ENCODE peak calls at places on chromosomes 13 and 19, in eight cellular contexts. C is adrenal gland, N is spleen, S is breast epithelium, U is ovary, X is K562, M is esophagus squamous epithelium, O is body of pancreas. T is an unnamed sample.

GRCh38 chr19:54233941-54234340 is 8.6 kb downstream of the LILRA6 start:
- DNase-seq in C (peak), N (peak), S (no peak), U (no peak), X (no peak), M (no peak), O (no peak), T (no peak)

GRCh38 chr13:45683701-45684100 is 18.4 kb upstream of the CBY2 start:
- DNase-seq in C (no peak), N (no peak), S (no peak), U (no peak), X (no peak), M (no peak), O (no peak), T (no peak)

GRCh38 chr13:90594694-90595093 is 752.8 kb upstream of the MIR17HG start:
- DNase-seq in C (no peak), N (no peak), S (no peak), U (no peak), X (no peak), M (no peak), O (no peak), T (no peak)

GRCh38 chr13:109773276-109773675 is 13.1 kb downstream of the IRS2 start:
- DNase-seq in C (peak), N (no peak), S (no peak), U (no peak), X (no peak), M (no peak), O (no peak), T (peak)

GRCh38 chr19:47331931-47332547 is at the start of gene C5AR2:
- DNase-seq in C (peak), N (no peak), S (no peak), U (no peak), X (no peak), M (no peak), O (no peak), T (no peak)

GRCh38 chr19:17565611-17566010 is 10.2 kb downstream of the COLGALT1 start:
- DNase-seq in C (no peak), N (no peak), S (no peak), U (no peak), X (no peak), M (no peak), O (no peak), T (no peak)

GRCh38 chr19:21593934-21594844 is 88.8 kb downstream of the ZNF429 start:
- DNase-seq in C (peak), N (no peak), S (no peak), U (no peak), X (peak), M (no peak), O (peak), T (peak)

GRCh38 chr19:46919324-46919723 is 58.5 kb downstream of the ARHGAP35 start:
- DNase-seq in C (no peak), N (no peak), S (no peak), U (no peak), X (no peak), M (no peak), O (no peak), T (no peak)

GRCh38 chr19:2271516-2272103 is 10.4 kb downstream of the PEAK3 start:
- DNase-seq in C (peak), N (peak), S (no peak), U (no peak), X (no peak), M (no peak), O (no peak), T (no peak)

GRCh38 chr13:49443327-49443688 is 556 bp downstream of the CAB39L start:
- DNase-seq in C (no peak), N (no peak), S (no peak), U (no peak), X (no peak), M (no peak), O (no peak), T (peak)

GRCh38 chr19:40223135-40223822 is 3.2 kb downstream of the CCNP start:
- DNase-seq in C (no peak), N (no peak), S (no peak), U (no peak), X (no peak), M (no peak), O (no peak), T (no peak)

GRCh38 chr13:81540777-81541176 is 1199.9 kb upstream of the SPRY2 start:
- DNase-seq in C (no peak), N (no peak), S (no peak), U (no peak), X (no peak), M (no peak), O (no peak), T (no peak)

GRCh38 chr19:5822181-5822844 is 17.2 kb downstream of the FUT6 start:
- DNase-seq in C (no peak), N (no peak), S (no peak), U (no peak), X (no peak), M (no peak), O (peak), T (no peak)

GRCh38 chr13:100619940-100620339 is 31.4 kb upstream of the GGACT start:
- DNase-seq in C (no peak), N (no peak), S (no peak), U (no peak), X (no peak), M (no peak), O (no peak), T (no peak)

GRCh38 chr13:101149735-101150380 is 266.4 kb downstream of the NALCN start:
- DNase-seq in C (no peak), N (no peak), S (no peak), U (no peak), X (no peak), M (no peak), O (no peak), T (no peak)

GRCh38 chr13:72696590-72696989 is 30.8 kb downstream of the MZT1 start:
- DNase-seq in C (no peak), N (no peak), S (no peak), U (no peak), X (no peak), M (no peak), O (no peak), T (no peak)

GRCh38 chr19:37361994-37362393 is 8.9 kb upstream of the ZNF527 start:
- DNase-seq in C (no peak), N (no peak), S (no peak), U (no peak), X (no peak), M (no peak), O (no peak), T (no peak)

GRCh38 chr19:33300016-33300981 is 2.0 kb downstream of the CEBPA start:
- DNase-seq in C (no peak), N (no peak), S (peak), U (no peak), X (no peak), M (no peak), O (peak), T (no peak)

GRCh38 chr19:45340232-45340898 is at the start of gene KLC3:
- DNase-seq in C (no peak), N (peak), S (no peak), U (no peak), X (peak), M (no peak), O (peak), T (peak)

GRCh38 chr13:77810891-77811290 is 107.7 kb downstream of the EDNRB start:
- DNase-seq in C (no peak), N (no peak), S (no peak), U (no peak), X (no peak), M (no peak), O (no peak), T (no peak)

GRCh38 chr19:50238043-50238442 is 34.6 kb downstream of the MYH14 start:
- DNase-seq in C (no peak), N (no peak), S (no peak), U (no peak), X (no peak), M (no peak), O (no peak), T (no peak)

GRCh38 chr19:51123381-51124186 is 1.1 kb upstream of the SIGLEC9 start:
- DNase-seq in C (peak), N (peak), S (no peak), U (peak), X (no peak), M (no peak), O (no peak), T (no peak)

GRCh38 chr13:40381935-40382764 is 284.3 kb downstream of the FOXO1 start:
- DNase-seq in C (no peak), N (no peak), S (no peak), U (no peak), X (no peak), M (no peak), O (no peak), T (no peak)

GRCh38 chr19:31694761-31695160 is 345.5 kb upstream of the TSHZ3 start:
- DNase-seq in C (no peak), N (no peak), S (no peak), U (no peak), X (no peak), M (no peak), O (no peak), T (no peak)

GRCh38 chr19:2315818-2316353 is 7.9 kb upstream of the LINGO3 start:
- DNase-seq in C (peak), N (peak), S (no peak), U (no peak), X (no peak), M (no peak), O (peak), T (peak)

GRCh38 chr13:74770361-74770760 is 636.2 kb upstream of the KLF12 start:
- DNase-seq in C (no peak), N (no peak), S (no peak), U (no peak), X (no peak), M (no peak), O (no peak), T (no peak)

GRCh38 chr19:30065680-30066606 is 123.9 kb downstream of the URI1 start:
- DNase-seq in C (peak), N (peak), S (no peak), U (no peak), X (no peak), M (no peak), O (no peak), T (no peak)

GRCh38 chr13:42740753-42741152 is 40.6 kb upstream of the FAM216B start:
- DNase-seq in C (peak), N (no peak), S (no peak), U (peak), X (peak), M (no peak), O (peak), T (peak)

GRCh38 chr13:100513987-100514670 is 74.5 kb downstream of the GGACT start:
- DNase-seq in C (no peak), N (no peak), S (no peak), U (no peak), X (no peak), M (no peak), O (no peak), T (no peak)

GRCh38 chr19:1502433-1503088 is 10.3 kb downstream of the ADAMTSL5 start:
- DNase-seq in C (no peak), N (no peak), S (no peak), U (no peak), X (no peak), M (no peak), O (no peak), T (no peak)

GRCh38 chr13:67267136-67267535 is 37.0 kb upstream of the PCDH9 start:
- DNase-seq in C (no peak), N (no peak), S (no peak), U (no peak), X (no peak), M (no peak), O (no peak), T (no peak)

GRCh38 chr19:4061683-4062575 is 4.8 kb downstream of the ZBTB7A start:
- DNase-seq in C (no peak), N (peak), S (peak), U (no peak), X (no peak), M (no peak), O (peak), T (no peak)

GRCh38 chr13:49935171-49936084 is 712 bp downstream of the SPRYD7 start:
- DNase-seq in C (peak), N (no peak), S (peak), U (no peak), X (peak), M (peak), O (no peak), T (peak)

GRCh38 chr13:44870456-44870929 is 118.8 kb downstream of the NUFIP1 start:
- DNase-seq in C (no peak), N (no peak), S (no peak), U (no peak), X (no peak), M (no peak), O (peak), T (no peak)

GRCh38 chr19:15529774-15530372 is 21.5 kb downstream of the CYP4F22 start:
- DNase-seq in C (no peak), N (no peak), S (no peak), U (no peak), X (no peak), M (no peak), O (no peak), T (no peak)

GRCh38 chr13:42333613-42334328 is 61.8 kb downstream of the AKAP11 start:
- DNase-seq in C (no peak), N (no peak), S (no peak), U (no peak), X (no peak), M (no peak), O (no peak), T (no peak)

GRCh38 chr13:79779761-79780160 is 298.8 kb downstream of the NDFIP2 start:
- DNase-seq in C (peak), N (no peak), S (no peak), U (no peak), X (no peak), M (no peak), O (no peak), T (no peak)

GRCh38 chr13:108795841-108796240 is 166.4 kb downstream of the MYO16 start:
- DNase-seq in C (no peak), N (no peak), S (no peak), U (no peak), X (no peak), M (no peak), O (no peak), T (no peak)

GRCh38 chr13:99386911-99387788 is 80.0 kb upstream of the GPR183 start:
- DNase-seq in C (peak), N (peak), S (no peak), U (peak), X (peak), M (no peak), O (peak), T (peak)

DNA sequence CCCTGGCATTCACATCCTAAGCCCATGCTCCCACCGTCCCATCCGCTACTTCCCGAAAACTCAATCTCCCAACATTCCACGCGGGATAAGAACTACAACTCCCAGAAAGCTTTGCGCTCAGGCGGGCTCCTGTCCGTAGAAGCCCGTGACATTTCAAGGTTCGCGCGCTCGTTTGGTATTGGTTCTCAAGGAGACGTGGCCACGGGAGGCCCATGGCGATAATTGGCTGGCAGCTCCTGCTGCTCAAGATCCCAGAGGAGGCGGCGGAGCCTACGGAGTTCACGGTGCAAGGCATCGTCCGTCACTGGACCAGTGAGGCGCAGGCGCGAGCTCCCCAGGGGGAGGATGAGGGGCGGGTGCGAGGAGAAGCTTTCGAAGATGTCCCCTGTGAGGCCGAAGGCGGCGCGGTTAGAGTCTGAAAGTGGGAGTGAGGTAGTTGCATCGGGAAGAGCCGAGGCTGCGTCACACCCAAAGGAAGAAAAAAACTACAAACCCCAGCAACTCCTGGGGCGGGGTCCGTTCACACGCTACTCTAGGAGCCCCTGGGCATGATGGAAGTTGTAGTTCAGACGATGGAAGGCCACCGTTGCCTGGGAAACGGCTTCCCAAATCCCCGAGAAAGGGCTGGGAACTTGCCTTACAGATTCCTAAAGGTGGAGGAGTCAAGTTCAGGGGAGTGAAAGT is 1.2 kb upstream of the MAMSTR start:
- DNase-seq in C (peak), N (peak), S (peak), U (peak), X (peak), M (peak), O (peak), T (peak)
- TF ChIP-seq POLR2A in C (peak), N (no peak), S (no peak), U (peak), X (peak), M (no peak), O (no peak), T (peak)

GRCh38 chr19:14517446-14517839 is 754 bp downstream of the DNAJB1 start:
- DNase-seq in C (peak), N (no peak), S (no peak), U (no peak), X (no peak), M (no peak), O (no peak), T (peak)

GRCh38 chr19:14515501-14516047 is 2.6 kb downstream of the DNAJB1 start:
- DNase-seq in C (no peak), N (no peak), S (no peak), U (no peak), X (no peak), M (no peak), O (no peak), T (no peak)

GRCh38 chr19:14517840-14518505 is at the start of gene DNAJB1:
- DNase-seq in C (peak), N (peak), S (peak), U (peak), X (peak), M (no peak), O (peak), T (peak)

GRCh38 chr19:14516048-14516534 is 2.1 kb downstream of the DNAJB1 start:
- DNase-seq in C (peak), N (no peak), S (no peak), U (no peak), X (no peak), M (no peak), O (no peak), T (peak)

GRCh38 chr19:14516746-14517438 is 1.3 kb downstream of the DNAJB1 start:
- DNase-seq in C (peak), N (no peak), S (no peak), U (no peak), X (peak), M (no peak), O (no peak), T (peak)
- TF ChIP-seq POLR2A in C (no peak), N (no peak), S (no peak), U (no peak), X (no peak), M (no peak), O (no peak), T (no peak)

GRCh38 chr19:42246143-42246868 is 3.9 kb upstream of the GSK3A start:
- DNase-seq in C (peak), N (peak), S (peak), U (peak), X (peak), M (no peak), O (peak), T (no peak)
- TF ChIP-seq POLR2A in C (no peak), N (no peak), S (no peak), U (no peak), X (peak), M (no peak), O (no peak), T (no peak)

DNA sequence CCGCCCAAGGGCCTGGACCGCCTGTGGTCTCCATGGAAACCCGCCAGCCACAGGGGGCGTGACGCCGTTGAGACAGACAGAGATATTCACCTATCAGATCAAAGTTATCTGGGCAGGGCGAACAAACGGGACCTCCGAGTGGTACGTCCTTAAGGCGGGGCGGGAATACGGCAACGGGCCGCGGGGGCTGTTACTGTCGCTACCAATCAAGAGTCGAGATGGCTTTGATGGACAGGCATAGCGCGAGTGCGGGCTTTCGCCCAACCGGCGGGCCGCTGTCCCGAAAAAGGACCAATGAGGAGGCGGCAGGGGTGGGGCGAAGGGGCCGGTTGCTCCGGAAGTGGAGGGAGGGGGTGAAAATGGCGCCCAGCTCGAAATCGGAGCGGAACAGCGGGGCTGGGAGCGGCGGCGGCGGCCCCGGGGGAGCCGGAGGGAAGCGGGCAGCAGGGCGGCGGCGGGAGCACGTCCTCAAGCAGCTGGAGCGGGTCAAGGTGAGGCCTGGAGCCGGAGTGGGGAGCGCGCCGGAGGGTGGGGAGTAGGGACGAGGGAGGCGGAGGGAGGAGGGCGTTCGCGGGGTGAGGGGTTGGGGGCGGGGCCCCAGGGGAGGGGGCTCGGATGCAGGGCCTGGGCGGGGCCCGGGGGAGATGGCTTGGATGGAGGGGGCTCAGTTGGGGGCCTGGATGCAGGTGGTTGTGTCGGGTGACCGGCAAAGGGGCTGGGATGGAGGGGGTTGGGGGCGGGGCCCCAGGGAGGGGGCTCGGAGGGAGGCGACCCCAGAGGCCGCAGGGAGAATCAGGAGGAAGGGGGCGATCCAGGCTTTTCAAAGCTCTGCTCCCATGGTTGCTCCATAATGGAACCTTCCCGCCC is at the start of gene DCAF15:
- DNase-seq in C (peak), N (peak), S (peak), U (peak), X (peak), M (peak), O (peak), T (peak)
- TF ChIP-seq POLR2A in C (peak), N (no peak), S (peak), U (peak), X (peak), M (no peak), O (no peak), T (no peak)

DNA sequence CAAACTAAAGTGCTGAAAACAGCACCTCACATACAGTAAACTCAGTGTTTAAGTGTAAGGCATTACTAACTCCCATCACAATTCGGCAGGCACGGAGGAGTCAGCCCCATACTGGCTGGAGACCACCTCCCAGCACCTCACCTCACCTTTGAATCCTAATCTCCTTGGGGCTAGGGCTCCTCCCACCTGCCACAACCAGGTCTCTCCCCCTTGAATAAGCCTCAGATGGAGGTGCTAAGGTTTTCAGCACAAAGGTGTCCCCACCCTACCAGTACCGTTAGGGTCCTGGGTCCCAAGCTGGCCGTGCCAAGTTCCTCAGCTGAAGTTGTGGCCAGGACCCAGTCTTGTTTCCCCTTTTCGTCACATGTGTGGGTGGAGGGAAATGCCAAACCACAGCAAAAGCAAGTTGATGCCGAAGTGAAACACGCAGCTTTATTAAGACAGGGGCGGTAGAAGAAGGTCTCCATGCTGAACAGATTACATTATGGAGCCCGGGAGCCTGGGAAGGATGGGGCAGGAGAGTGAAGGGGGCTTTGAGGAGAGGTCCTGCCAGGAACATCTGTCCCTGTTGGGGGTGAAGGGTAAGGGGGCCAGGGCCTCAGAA is at the start of gene IGFLR1:
- DNase-seq in C (no peak), N (peak), S (no peak), U (no peak), X (no peak), M (no peak), O (no peak), T (no peak)
- TF ChIP-seq POLR2A in C (no peak), N (no peak), S (no peak), U (no peak), X (no peak), M (no peak), O (no peak), T (no peak)

T was measured in erythroblast.